ENCODE peak calls at places on chromosome 19, in six cellular contexts. One of them, this sample, is unnamed.

GRCh38 chr19:27681972-27682371 is 1531.0 kb downstream of the UQCRFS1 start:
- DNase-seq in SK-N-SH: no peak
- DNase-seq in HepG2: no peak
- DNase-seq in K562: no peak
- DNase-seq in H1: no peak
- DNase-seq in GM12878: no peak
- DNase-seq in this sample: no peak

GRCh38 chr19:55369651-55370304 is 485 bp downstream of the IL11 start:
- DNase-seq in HepG2: no peak
- DNase-seq in SK-N-SH: peak
- DNase-seq in H1: no peak
- DNase-seq in K562: peak
- DNase-seq in GM12878: no peak
- DNase-seq in this sample: no peak

GRCh38 chr19:28472843-28473242 is 740.1 kb downstream of the UQCRFS1 start:
- DNase-seq in SK-N-SH: no peak
- DNase-seq in HepG2: no peak
- DNase-seq in H1: no peak
- DNase-seq in K562: no peak
- DNase-seq in GM12878: no peak
- DNase-seq in this sample: no peak

GRCh38 chr19:58556633-58557252 is 1.7 kb downstream of the UBE2M start:
- DNase-seq in K562: no peak
- DNase-seq in HepG2: no peak
- DNase-seq in SK-N-SH: no peak
- DNase-seq in H1: no peak
- DNase-seq in GM12878: no peak
- DNase-seq in this sample: no peak

GRCh38 chr19:2603320-2603719 is 99.2 kb downstream of the GNG7 start:
- DNase-seq in HepG2: no peak
- DNase-seq in K562: no peak
- DNase-seq in SK-N-SH: no peak
- DNase-seq in H1: no peak
- DNase-seq in GM12878: no peak
- DNase-seq in this sample: no peak

GRCh38 chr19:19997656-19998268 is 41.5 kb downstream of the ZNF682 start:
- DNase-seq in HepG2: no peak
- DNase-seq in K562: no peak
- DNase-seq in GM12878: no peak
- DNase-seq in SK-N-SH: peak
- DNase-seq in H1: peak
- DNase-seq in this sample: no peak

GRCh38 chr19:12606796-12607195 is 3.8 kb downstream of the ZNF490 start:
- DNase-seq in K562: no peak
- DNase-seq in H1: no peak
- DNase-seq in SK-N-SH: no peak
- DNase-seq in HepG2: no peak
- DNase-seq in GM12878: no peak
- DNase-seq in this sample: no peak

GRCh38 chr19:7933411-7933810 is 7.5 kb upstream of the CTXN1 start:
- DNase-seq in SK-N-SH: peak
- DNase-seq in GM12878: no peak
- DNase-seq in K562: no peak
- DNase-seq in H1: no peak
- DNase-seq in HepG2: no peak
- DNase-seq in this sample: no peak

GRCh38 chr19:16825312-16826168 is 3.7 kb upstream of the SIN3B start:
- DNase-seq in SK-N-SH: peak
- DNase-seq in GM12878: no peak
- DNase-seq in HepG2: no peak
- DNase-seq in K562: no peak
- DNase-seq in H1: no peak
- DNase-seq in this sample: no peak

GRCh38 chr19:45095496-45096413 is 2.8 kb downstream of the PPP1R37 start:
- DNase-seq in HepG2: no peak
- DNase-seq in SK-N-SH: no peak
- DNase-seq in K562: no peak
- DNase-seq in GM12878: no peak
- DNase-seq in H1: no peak
- DNase-seq in this sample: no peak

GRCh38 chr19:49421039-49421877 is 2.0 kb downstream of the PTH2 start:
- DNase-seq in GM12878: no peak
- DNase-seq in HepG2: no peak
- DNase-seq in H1: peak
- DNase-seq in K562: peak
- DNase-seq in SK-N-SH: peak
- DNase-seq in this sample: no peak

GRCh38 chr19:54297759-54298305 is 15.1 kb downstream of the LILRA5 start:
- DNase-seq in GM12878: no peak
- DNase-seq in SK-N-SH: no peak
- DNase-seq in H1: no peak
- DNase-seq in HepG2: no peak
- DNase-seq in K562: no peak
- DNase-seq in this sample: no peak

GRCh38 chr19:16860118-16860517 is 28.7 kb upstream of the F2RL3 start:
- DNase-seq in K562: no peak
- DNase-seq in GM12878: no peak
- DNase-seq in HepG2: no peak
- DNase-seq in SK-N-SH: no peak
- DNase-seq in H1: no peak
- DNase-seq in this sample: no peak

GRCh38 chr19:58544591-58545285 is 874 bp downstream of the TRIM28 start:
- DNase-seq in SK-N-SH: peak
- DNase-seq in GM12878: no peak
- DNase-seq in K562: peak
- DNase-seq in HepG2: no peak
- DNase-seq in H1: no peak
- DNase-seq in this sample: no peak

GRCh38 chr19:962683-963385 is 21.3 kb upstream of the WDR18 start:
- DNase-seq in SK-N-SH: no peak
- DNase-seq in K562: no peak
- DNase-seq in H1: no peak
- DNase-seq in GM12878: no peak
- DNase-seq in HepG2: no peak
- DNase-seq in this sample: no peak

GRCh38 chr19:13557756-13558398 is 51.6 kb upstream of the CACNA1A start:
- DNase-seq in H1: no peak
- DNase-seq in SK-N-SH: no peak
- DNase-seq in GM12878: no peak
- DNase-seq in K562: no peak
- DNase-seq in HepG2: no peak
- DNase-seq in this sample: no peak

GRCh38 chr19:6276447-6276846 is 3.3 kb downstream of the MLLT1 start:
- DNase-seq in GM12878: no peak
- DNase-seq in H1: no peak
- DNase-seq in HepG2: no peak
- DNase-seq in K562: peak
- DNase-seq in SK-N-SH: peak
- DNase-seq in this sample: no peak

GRCh38 chr19:6273701-6274601 is 5.8 kb downstream of the MLLT1 start:
- DNase-seq in K562: peak
- DNase-seq in SK-N-SH: peak
- DNase-seq in HepG2: peak
- DNase-seq in H1: no peak
- DNase-seq in GM12878: no peak
- DNase-seq in this sample: peak

GRCh38 chr19:6275170-6275744 is 4.5 kb downstream of the MLLT1 start:
- DNase-seq in SK-N-SH: no peak
- DNase-seq in GM12878: no peak
- DNase-seq in K562: peak
- DNase-seq in H1: no peak
- DNase-seq in HepG2: no peak
- DNase-seq in this sample: no peak

GRCh38 chr19:6272913-6273600 is 6.7 kb downstream of the MLLT1 start:
- DNase-seq in H1: no peak
- DNase-seq in HepG2: no peak
- DNase-seq in GM12878: no peak
- DNase-seq in SK-N-SH: no peak
- DNase-seq in K562: peak
- DNase-seq in this sample: no peak

DNA sequence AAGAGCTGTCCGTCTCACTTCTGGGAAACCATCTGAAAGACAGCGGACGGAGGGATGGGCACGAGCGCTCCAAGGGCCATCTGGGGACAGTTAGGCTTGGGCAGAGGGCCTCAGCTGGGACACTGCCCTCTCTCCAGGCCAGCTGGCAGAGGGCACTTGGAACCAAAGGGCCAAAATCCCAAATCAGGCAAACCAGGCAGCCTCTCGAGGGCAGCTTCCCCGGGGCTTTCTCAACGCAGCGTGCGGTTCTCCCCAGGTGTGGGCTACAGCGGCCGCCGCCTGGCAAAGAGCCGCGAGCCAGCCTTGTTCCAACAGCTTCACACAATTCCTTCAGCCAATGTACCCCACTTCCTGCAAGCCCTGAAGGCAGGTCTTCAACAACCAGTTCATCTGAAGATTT is 5.0 kb downstream of the MLLT1 start:
- DNase-seq in HepG2: no peak
- DNase-seq in H1: no peak
- DNase-seq in GM12878: no peak
- DNase-seq in SK-N-SH: peak
- DNase-seq in K562: peak
- DNase-seq in this sample: no peak
- H3K4me3 ChIP-seq in HepG2: no peak
- H3K4me3 ChIP-seq in H1: no peak
- H3K4me3 ChIP-seq in GM12878: no peak
- H3K4me3 ChIP-seq in SK-N-SH: no peak
- H3K4me3 ChIP-seq in K562: no peak
- H3K4me3 ChIP-seq in this sample: no peak

GRCh38 chr19:9672893-9673292 is 2.0 kb downstream of the ZNF562 start:
- DNase-seq in SK-N-SH: no peak
- DNase-seq in HepG2: peak
- DNase-seq in GM12878: no peak
- DNase-seq in H1: no peak
- DNase-seq in K562: no peak
- DNase-seq in this sample: no peak

GRCh38 chr19:9667898-9668297 is 7.0 kb downstream of the ZNF562 start:
- DNase-seq in H1: no peak
- DNase-seq in HepG2: no peak
- DNase-seq in GM12878: no peak
- DNase-seq in K562: no peak
- DNase-seq in SK-N-SH: no peak
- DNase-seq in this sample: no peak

GRCh38 chr19:9673912-9674668 is 810 bp downstream of the ZNF562 start:
- DNase-seq in K562: no peak
- DNase-seq in H1: no peak
- DNase-seq in SK-N-SH: no peak
- DNase-seq in HepG2: peak
- DNase-seq in GM12878: peak
- DNase-seq in this sample: peak

GRCh38 chr19:9671654-9672053 is 3.2 kb downstream of the ZNF562 start:
- DNase-seq in HepG2: no peak
- DNase-seq in GM12878: peak
- DNase-seq in H1: no peak
- DNase-seq in SK-N-SH: no peak
- DNase-seq in K562: no peak
- DNase-seq in this sample: no peak

DNA sequence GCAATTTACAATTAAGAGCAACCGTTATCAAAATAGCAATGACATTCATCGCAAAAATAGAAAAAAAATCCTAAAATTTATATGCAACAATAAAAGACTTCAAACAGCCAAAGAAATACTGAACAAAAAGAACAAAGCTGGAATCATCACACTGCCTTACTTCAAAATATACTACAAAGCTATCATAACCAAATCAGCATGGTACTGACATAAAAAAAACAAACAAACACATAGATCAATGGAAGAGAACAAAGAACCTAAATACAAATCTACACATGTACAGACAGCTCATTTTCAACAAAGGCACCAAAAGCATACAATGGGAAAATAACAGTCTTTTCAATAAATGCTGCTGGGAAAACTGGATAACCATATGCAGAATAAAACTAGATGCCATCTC is 6.4 kb downstream of the ZNF562 start:
- DNase-seq in GM12878: no peak
- DNase-seq in SK-N-SH: no peak
- DNase-seq in H1: no peak
- DNase-seq in K562: no peak
- DNase-seq in HepG2: no peak
- DNase-seq in this sample: no peak
- TF ChIP-seq GABPA in GM12878: no peak
- TF ChIP-seq GABPA in SK-N-SH: no peak
- TF ChIP-seq GABPA in H1: no peak
- TF ChIP-seq GABPA in K562: no peak
- TF ChIP-seq GABPA in HepG2: no peak
- TF ChIP-seq GABPA in this sample: no peak

GRCh38 chr19:4638330-4638729 is 986 bp upstream of the TNFAIP8L1 start:
- DNase-seq in SK-N-SH: no peak
- DNase-seq in H1: no peak
- DNase-seq in K562: peak
- DNase-seq in HepG2: no peak
- DNase-seq in GM12878: no peak
- DNase-seq in this sample: no peak

GRCh38 chr19:4636151-4636717 is 3.1 kb upstream of the TNFAIP8L1 start:
- DNase-seq in SK-N-SH: peak
- DNase-seq in GM12878: no peak
- DNase-seq in K562: peak
- DNase-seq in HepG2: no peak
- DNase-seq in H1: no peak
- DNase-seq in this sample: peak

GRCh38 chr19:4636761-4637160 is 2.6 kb upstream of the TNFAIP8L1 start:
- DNase-seq in K562: no peak
- DNase-seq in HepG2: no peak
- DNase-seq in GM12878: no peak
- DNase-seq in H1: no peak
- DNase-seq in SK-N-SH: no peak
- DNase-seq in this sample: no peak

GRCh38 chr19:4633140-4633967 is 6.0 kb upstream of the TNFAIP8L1 start:
- DNase-seq in K562: peak
- DNase-seq in HepG2: peak
- DNase-seq in GM12878: peak
- DNase-seq in H1: no peak
- DNase-seq in SK-N-SH: peak
- DNase-seq in this sample: peak

DNA sequence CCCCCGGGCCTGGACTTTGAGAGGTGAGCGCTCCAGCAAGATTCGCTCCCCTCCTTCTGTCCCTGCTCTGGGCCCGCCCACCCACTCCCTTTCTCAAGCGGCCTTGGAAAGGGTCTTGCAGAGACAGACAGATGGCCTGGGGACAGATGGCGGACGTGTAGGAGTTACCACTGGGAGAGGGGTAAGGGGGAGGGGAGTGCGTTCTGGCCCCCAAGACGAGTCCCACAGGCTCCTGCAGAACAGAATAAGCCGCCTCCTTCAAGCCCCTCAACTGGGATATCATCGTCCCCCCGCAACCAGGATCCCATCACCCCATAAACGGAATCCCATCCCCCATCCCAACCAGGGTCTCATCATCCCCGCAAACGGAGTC is 3.6 kb upstream of the TNFAIP8L1 start:
- DNase-seq in HepG2: no peak
- DNase-seq in SK-N-SH: no peak
- DNase-seq in GM12878: no peak
- DNase-seq in K562: no peak
- DNase-seq in H1: no peak
- DNase-seq in this sample: no peak
- H3K4me3 ChIP-seq in HepG2: peak
- H3K4me3 ChIP-seq in SK-N-SH: peak
- H3K4me3 ChIP-seq in GM12878: peak
- H3K4me3 ChIP-seq in K562: peak
- H3K4me3 ChIP-seq in H1: peak
- H3K4me3 ChIP-seq in this sample: peak

GRCh38 chr19:57477191-57478008 is at the start of gene ZNF772:
- DNase-seq in K562: peak
- DNase-seq in GM12878: peak
- DNase-seq in HepG2: peak
- DNase-seq in SK-N-SH: peak
- DNase-seq in H1: peak
- DNase-seq in this sample: peak

GRCh38 chr19:57473646-57474045 is 3.7 kb downstream of the ZNF772 start:
- DNase-seq in K562: no peak
- DNase-seq in H1: no peak
- DNase-seq in GM12878: no peak
- DNase-seq in SK-N-SH: no peak
- DNase-seq in HepG2: no peak
- DNase-seq in this sample: no peak
- TF ChIP-seq GABPA in K562: no peak
- TF ChIP-seq GABPA in H1: no peak
- TF ChIP-seq GABPA in GM12878: no peak
- TF ChIP-seq GABPA in SK-N-SH: no peak
- TF ChIP-seq GABPA in HepG2: no peak
- TF ChIP-seq GABPA in this sample: no peak

This sample was measured in HL-60.